ENCODE peak calls at places on chromosomes 1 and 21, in four cellular contexts. Q is germinal center, K is AG09309, R is progenitor cell of endocrine pancreas. U is an unnamed sample.

GRCh38 chr21:43301424-43302355 is 125.2 kb downstream of the SIK1 start:
- DNase-seq in Q (no peak), K (no peak), R (no peak), U (no peak)

GRCh38 chr21:15063081-15063820 is 1.5 kb downstream of the NRIP1 start:
- DNase-seq in K (no peak), R (no peak), Q (no peak), U (no peak)

GRCh38 chr1:67485046-67485811 is 55.0 kb upstream of the SERBP1 start:
- DNase-seq in R (no peak), Q (no peak), K (no peak), U (no peak)

GRCh38 chr21:25331286-25331685 is 276.0 kb downstream of the MRPL39 start:
- DNase-seq in R (no peak), Q (no peak), K (no peak), U (no peak)

GRCh38 chr1:6266641-6267040 is 5.7 kb upstream of the GPR153 start:
- DNase-seq in Q (no peak), K (no peak), R (no peak), U (no peak)

GRCh38 chr1:171911506-171911905 is 70.2 kb downstream of the DNM3 start:
- DNase-seq in Q (no peak), K (no peak), R (no peak), U (no peak)

GRCh38 chr1:235127774-235128452 is 724 bp downstream of the TOMM20 start:
- DNase-seq in K (no peak), R (no peak), Q (peak; percentile 23), U (peak; percentile 31)

GRCh38 chr1:156478250-156478627 is 22.3 kb downstream of the MEF2D start:
- DNase-seq in R (no peak), K (no peak), Q (no peak), U (no peak)

GRCh38 chr1:34970829-34971228 is 14.3 kb downstream of the TMEM35B start:
- DNase-seq in R (no peak), Q (no peak), K (no peak), U (no peak)

GRCh38 chr1:228180271-228180987 is 14.8 kb downstream of the IBA57 start:
- DNase-seq in K (no peak), R (no peak), Q (no peak), U (no peak)

GRCh38 chr1:212368073-212368484 is 46.6 kb downstream of the PACC1 start:
- DNase-seq in R (no peak), K (peak; percentile 43), Q (peak; percentile 63), U (peak; percentile 53)

GRCh38 chr1:32240140-32240951 is 6.7 kb upstream of the FAM167B start:
- DNase-seq in K (no peak), R (peak; percentile 84), Q (peak; percentile 61), U (peak; percentile 42)

GRCh38 chr1:1337793-1338147 is 6.7 kb downstream of the TAS1R3 start:
- DNase-seq in R (no peak), Q (peak; percentile 74), K (no peak), U (no peak)

GRCh38 chr21:32525282-32525681 is 60.0 kb downstream of the TCP10L start:
- DNase-seq in Q (no peak), R (no peak), K (no peak), U (no peak)

GRCh38 chr1:77015748-77016341 is 148.6 kb downstream of the ST6GALNAC5 start:
- DNase-seq in K (no peak), Q (no peak), R (no peak), U (no peak)

GRCh38 chr1:157090771-157091170 is 8.8 kb downstream of the ETV3L start:
- DNase-seq in Q (no peak), R (no peak), K (no peak), U (no peak)

GRCh38 chr1:18724001-18724411 is 93.4 kb downstream of the PAX7 start:
- DNase-seq in Q (no peak), K (no peak), R (no peak), U (no peak)